ENCODE peak calls at places on chromosomes 5 and 9, in four cellular contexts. N is ovary, O is mesendoderm, V is osteoblast. A is an unnamed sample. For H3K36me3 and H3K27me3, the result is how much of the 10 kb centered on the place peaks cover.

GRCh38 chr5:167853421-167853820 is 438.0 kb upstream of the WWC1 start:
- DNase-seq in N (no peak), V (no peak), O (no peak), A (no peak)

GRCh38 chr5:68738236-68738635 is 355.6 kb upstream of the SLC30A5 start:
- DNase-seq in N (no peak), O (no peak), V (no peak), A (no peak)

GRCh38 chr9:86274821-86275643 is 7.3 kb downstream of the ISCA1 start:
- DNase-seq in N (no peak), V (no peak), O (no peak), A (no peak)

GRCh38 chr5:95565280-95565920 is 10.5 kb downstream of the ARSK start:
- DNase-seq in V (peak), O (no peak), N (no peak), A (no peak)

GRCh38 chr9:33230756-33231691 is 8.9 kb upstream of the SPINK4 start:
- DNase-seq in O (no peak), V (peak), N (no peak), A (no peak)

GRCh38 chr9:114448706-114449105 is 56.6 kb downstream of the WHRN start:
- DNase-seq in N (no peak), O (no peak), V (peak), A (no peak)

GRCh38 chr5:127184841-127185240 is 105.8 kb upstream of the MEGF10 start:
- DNase-seq in N (no peak), O (no peak), V (no peak), A (no peak)

GRCh38 chr5:96885518-96886338 is 9.4 kb downstream of the ERAP2 start:
- DNase-seq in N (no peak), O (no peak), V (no peak), A (no peak)

GRCh38 chr9:89000281-89000875 is 9.1 kb downstream of the S1PR3 start:
- DNase-seq in V (no peak), N (no peak), O (no peak), A (no peak)

GRCh38 chr5:185095-186070 is 5.9 kb upstream of the LRRC14B start:
- DNase-seq in O (no peak), V (peak), N (no peak), A (no peak)

GRCh38 chr5:19488786-19489185 is 499.2 kb downstream of the CDH18 start:
- DNase-seq in O (no peak), V (no peak), N (no peak), A (no peak)

GRCh38 chr5:136033848-136034247 is 5.1 kb downstream of the TGFBI start:
- DNase-seq in V (no peak), N (no peak), O (no peak), A (no peak)

GRCh38 chr5:67640011-67640410 is 443.4 kb upstream of the CD180 start:
- DNase-seq in N (no peak), V (no peak), O (no peak), A (no peak)

GRCh38 chr9:133280387-133280786 is 5.4 kb upstream of the ABO start:
- DNase-seq in N (no peak), O (no peak), V (no peak), A (no peak)

GRCh38 chr9:76459691-76460635 is 981 bp downstream of the GCNT1 start:
- DNase-seq in V (peak), O (peak), N (peak), A (peak)

GRCh38 chr5:94461131-94461530 is 157.3 kb downstream of the KIAA0825 start:
- DNase-seq in N (no peak), O (no peak), V (no peak), A (no peak)

GRCh38 chr5:154309805-154310204 is 119.3 kb downstream of the GALNT10 start:
- DNase-seq in V (peak), N (no peak), O (no peak), A (no peak)

GRCh38 chr5:65059681-65060598 is 291.2 kb downstream of the CWC27 start:
- DNase-seq in V (no peak), O (peak), N (no peak), A (no peak)

GRCh38 chr9:96020300-96020821 is 144.9 kb downstream of the ERCC6L2 start:
- DNase-seq in V (no peak), O (peak), N (no peak), A (peak)

GRCh38 chr5:17132444-17133083 is 84.9 kb upstream of the BASP1 start:
- DNase-seq in O (peak), V (peak), N (no peak), A (peak)

GRCh38 chr5:14201325-14202061 is 58.4 kb downstream of the TRIO start:
- DNase-seq in V (no peak), N (no peak), O (peak), A (no peak)

GRCh38 chr9:132726561-132727150 is 56.4 kb downstream of the GTF3C4 start:
- DNase-seq in N (no peak), V (no peak), O (no peak), A (no peak)

GRCh38 chr5:136081192-136081591 is 51.5 kb upstream of the SMAD5 start:
- DNase-seq in V (no peak), N (no peak), O (no peak), A (no peak)

GRCh38 chr5:107127906-107128305 is 542.8 kb downstream of the EFNA5 start:
- DNase-seq in V (no peak), N (no peak), O (no peak), A (no peak)

GRCh38 chr9:77276799-77277198 is 99.5 kb downstream of the VPS13A start:
- DNase-seq in N (no peak), V (no peak), O (peak), A (no peak)

GRCh38 chr9:110932883-110933282 is 105.4 kb downstream of the LPAR1 start:
- DNase-seq in V (no peak), O (no peak), N (no peak), A (no peak)

GRCh38 chr5:68554566-68555279 is 339.2 kb downstream of the PIK3R1 start:
- DNase-seq in V (peak), O (peak), N (no peak), A (no peak)

GRCh38 chr9:137168575-137168906 is 1.3 kb downstream of the LRRC26 start:
- DNase-seq in O (no peak), N (no peak), V (peak), A (no peak)

GRCh38 chr9:137169764-137170460 is at the start of gene LRRC26:
- DNase-seq in N (no peak), O (no peak), V (no peak), A (no peak)

GRCh38 chr9:137170486-137171148 is 766 bp upstream of the LRRC26 start:
- DNase-seq in N (no peak), O (no peak), V (peak), A (peak)

GRCh38 chr9:137167752-137168574 is 1.9 kb downstream of the LRRC26 start:
- DNase-seq in O (no peak), V (peak), N (peak), A (peak)

GRCh38 chr9:137168907-137169763 is 716 bp downstream of the LRRC26 start:
- DNase-seq in N (no peak), O (peak), V (peak), A (peak)
- H3K4me3 ChIP-seq in N (peak), O (no peak), V (no peak), A (peak)

GRCh38 chr5:163475416-163475815 is 15.0 kb downstream of the HMMR start:
- DNase-seq in O (no peak), N (no peak), V (no peak), A (no peak)
- H3K36me3 ChIP-seq in O (under half), N (under half), V (under half), A (under half)

GRCh38 chr5:179549973-179550510 is 312 bp upstream of the RUFY1 start:
- DNase-seq in N (no peak), O (no peak), V (no peak), A (no peak)
- H3K27me3 ChIP-seq in N (under half), O (under half), V (under half), A (under half)

GRCh38 chr9:136226680-136227410 is 18.8 kb downstream of the QSOX2 start:
- DNase-seq in V (no peak), N (no peak), O (no peak), A (no peak)
- H3K4me3 ChIP-seq in V (no peak), N (no peak), O (no peak), A (no peak)